ENCODE peak calls at places on chromosomes 3 and 15, in five cellular contexts. L, Z, W, A and U are unnamed samples.
A peak's percentile ranks its signal among the peaks of the same experiment; 100 is the strongest.

GRCh38 chr3:158617982-158618875 is 26.1 kb upstream of the GFM1 start:
- DNase-seq in L (no peak), Z (no peak), W (no peak), A (no peak), U (no peak)

GRCh38 chr15:82851981-82852511 is 42.6 kb downstream of the WHAMM start:
- DNase-seq in L (no peak), Z (no peak), W (no peak), A (no peak), U (no peak)

GRCh38 chr15:78988361-78988911 is 43.6 kb upstream of the CTSH start:
- DNase-seq in L (no peak), Z (peak; percentile 92), W (peak; percentile 59), A (peak; percentile 86), U (no peak)

GRCh38 chr3:94004301-94004910 is 24.0 kb downstream of the STX19 start:
- DNase-seq in L (no peak), Z (peak; percentile 46), W (no peak), A (no peak), U (no peak)

GRCh38 chr3:127853681-127854080 is 31.4 kb upstream of the MGLL start:
- DNase-seq in L (peak; percentile 48), Z (no peak), W (no peak), A (no peak), U (no peak)

GRCh38 chr3:152835311-152836102 is 576 bp downstream of the P2RY1 start:
- DNase-seq in L (no peak), Z (no peak), W (peak; percentile 69), A (peak; percentile 38), U (peak; percentile 53)

GRCh38 chr3:123724306-123724705 is 139.5 kb upstream of the HACD2 start:
- DNase-seq in L (no peak), Z (no peak), W (no peak), A (no peak), U (no peak)

GRCh38 chr15:90496791-90497190 is 32.9 kb upstream of the CRTC3 start:
- DNase-seq in L (peak; percentile 29), Z (no peak), W (no peak), A (no peak), U (no peak)

GRCh38 chr3:51393564-51393963 is 2.5 kb downstream of the RBM15B start:
- DNase-seq in L (no peak), Z (no peak), W (no peak), A (no peak), U (no peak)
- H3K4me3 ChIP-seq in L (no peak overlapping the region), Z (no peak overlapping the region), W (no peak overlapping the region), A (no peak overlapping the region), U (no peak overlapping the region)

GRCh38 chr3:197516517-197516889 is 39.3 kb downstream of the BDH1 start:
- DNase-seq in L (no peak), Z (peak; percentile 57), W (no peak), A (no peak), U (no peak)
- H3K4me3 ChIP-seq in L (no peak overlapping the region), Z (no peak overlapping the region), W (no peak overlapping the region), A (no peak overlapping the region), U (no peak overlapping the region)

GRCh38 chr3:125389282-125389681 is 14.2 kb upstream of the ZNF148 start:
- DNase-seq in L (no peak), Z (no peak), W (no peak), A (no peak), U (no peak)
- H3K4me3 ChIP-seq in L (no peak overlapping the region), Z (no peak overlapping the region), W (no peak overlapping the region), A (no peak overlapping the region), U (no peak overlapping the region)

GRCh38 chr3:197001972-197002700 is 27.5 kb downstream of the MELTF start:
- DNase-seq in L (peak; percentile 46), Z (no peak), W (peak; percentile 55), A (no peak), U (no peak)
- H3K4me3 ChIP-seq in L (peak overlapping the region; percentile 75), Z (peak overlapping the region; percentile 37), W (peak overlapping the region; percentile 52), A (no peak overlapping the region), U (no peak overlapping the region)